ENCODE peak calls at places on chromosomes 13 and 19, in six cellular contexts. D, T, A, M, S and W are unnamed samples.

GRCh38 chr13:35139591-35139990 is 197.5 kb downstream of the NBEA start:
- DNase-seq in D (peak; percentile 51), T (no peak), A (no peak), M (no peak), S (no peak), W (no peak)

GRCh38 chr19:16445238-16446107 is 26.3 kb downstream of the EPS15L1 start:
- DNase-seq in D (no peak), T (no peak), A (peak; percentile 50), M (no peak), S (no peak), W (no peak)

GRCh38 chr13:79386125-79386822 is 19.8 kb downstream of the RBM26 start:
- DNase-seq in D (no peak), T (no peak), A (no peak), M (no peak), S (no peak), W (no peak)

GRCh38 chr19:48484931-48485612 is 15.9 kb downstream of the CYTH2 start:
- DNase-seq in D (no peak), T (no peak), A (no peak), M (no peak), S (no peak), W (no peak)

GRCh38 chr13:24265453-24265852 is 43.9 kb upstream of the C1QTNF9 start:
- DNase-seq in D (no peak), T (no peak), A (no peak), M (no peak), S (no peak), W (no peak)

GRCh38 chr19:3738477-3739220 is 22.8 kb downstream of the APBA3 start:
- DNase-seq in D (no peak), T (no peak), A (no peak), M (no peak), S (no peak), W (no peak)

GRCh38 chr19:51565583-51565982 is 5.5 kb upstream of the ZNF175 start:
- DNase-seq in D (no peak), T (no peak), A (no peak), M (no peak), S (no peak), W (no peak)

GRCh38 chr19:42596391-42597071 is 1.8 kb upstream of the CEACAM8 start:
- DNase-seq in D (no peak), T (no peak), A (peak; percentile 49), M (no peak), S (no peak), W (peak; percentile 80)

GRCh38 chr13:51297556-51297955 is 41.9 kb upstream of the SERPINE3 start:
- DNase-seq in D (no peak), T (no peak), A (no peak), M (no peak), S (no peak), W (peak; percentile 43)

GRCh38 chr19:56321981-56322558 is 7.4 kb upstream of the ZSCAN5A start:
- DNase-seq in D (no peak), T (no peak), A (no peak), M (no peak), S (no peak), W (no peak)

GRCh38 chr13:39189778-39190177 is 151.5 kb downstream of the NHLRC3 start:
- DNase-seq in D (no peak), T (no peak), A (no peak), M (no peak), S (no peak), W (no peak)